ENCODE peak calls at places on chromosome 1, in four cellular contexts. V is breast epithelium, I is A549, N is fibroblast of mammary gland. X is an unnamed sample.

GRCh38 chr1:176795929-176796328 is 333.0 kb downstream of the PAPPA2 start:
- DNase-seq in I (no peak), V (no peak), N (peak; percentile 44), X (no peak)

GRCh38 chr1:11952455-11953109 is 18.1 kb downstream of the PLOD1 start:
- DNase-seq in N (no peak), I (no peak), V (no peak), X (no peak)

GRCh38 chr1:154971341-154971998 is 923 bp upstream of the SHC1 start:
- DNase-seq in V (peak; percentile 83), N (no peak), I (no peak), X (no peak)

GRCh38 chr1:15000030-15000429 is 153.5 kb upstream of the TMEM51 start:
- DNase-seq in I (no peak), N (no peak), V (no peak), X (no peak)

GRCh38 chr1:45864765-45865164 is 61.4 kb downstream of the MAST2 start:
- DNase-seq in I (no peak), N (peak; percentile 32), V (no peak), X (no peak)

GRCh38 chr1:89873757-89874156 is 52.9 kb downstream of the LRRC8D start:
- DNase-seq in N (peak; percentile 60), V (no peak), I (no peak), X (no peak)

GRCh38 chr1:20014153-20014552 is 34.7 kb upstream of the PLA2G2A start:
- DNase-seq in I (no peak), N (no peak), V (no peak), X (no peak)

GRCh38 chr1:212981571-212982328 is 31.4 kb downstream of the VASH2 start:
- DNase-seq in N (no peak), V (no peak), I (no peak), X (no peak)

GRCh38 chr1:14614326-14614725 is 15.8 kb downstream of the KAZN start:
- DNase-seq in V (no peak), N (no peak), I (no peak), X (no peak)

GRCh38 chr1:153339802-153340201 is 8.8 kb downstream of the PGLYRP4 start:
- DNase-seq in V (no peak), N (no peak), I (no peak), X (no peak)

GRCh38 chr1:18922319-18922726 is 20.0 kb upstream of the ALDH4A1 start:
- DNase-seq in V (peak; percentile 78), I (peak; percentile 39), N (peak; percentile 79), X (no peak)

GRCh38 chr1:46768445-46768844 is 30.4 kb upstream of the CYP4B1 start:
- DNase-seq in N (no peak), I (no peak), V (no peak), X (no peak)

GRCh38 chr1:167086033-167086432 is 4.1 kb downstream of the GPA33 start:
- DNase-seq in N (no peak), I (no peak), V (no peak), X (peak; percentile 41)

DNA sequence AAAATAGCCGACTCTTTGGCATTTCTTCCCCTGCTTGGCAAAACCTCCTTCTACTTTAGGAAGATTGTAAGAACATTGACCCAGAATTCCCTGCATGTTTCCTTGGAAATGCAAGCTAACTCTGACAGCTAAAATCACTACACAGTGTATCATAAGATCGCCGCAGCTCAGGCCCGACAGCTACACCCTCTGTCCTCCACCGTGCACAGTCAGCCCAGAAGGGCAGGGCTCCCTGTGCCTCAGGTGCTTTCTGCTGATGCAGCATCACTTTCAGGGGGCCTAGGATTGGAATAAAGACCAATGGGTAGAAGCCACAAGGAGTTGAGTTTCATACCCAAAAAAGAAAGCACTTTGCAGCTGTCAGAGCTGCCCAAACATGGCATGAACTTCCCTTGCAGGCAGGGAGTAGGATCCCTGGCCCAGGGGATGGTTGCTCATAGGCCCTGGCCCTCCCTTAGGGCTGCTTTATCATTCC is 145.3 kb downstream of the SEC16B start:
- DNase-seq in N (no peak), V (no peak), I (no peak), X (no peak)
- H3K4me3 ChIP-seq in N (no peak overlapping the region), V (no peak overlapping the region), I (no peak overlapping the region), X (no peak overlapping the region)

GRCh38 chr1:34165422-34165921 is 442 bp upstream of the CSMD2 start:
- DNase-seq in I (no peak), N (peak; percentile 6), V (no peak), X (peak; percentile 65)

GRCh38 chr1:34166191-34167090 is 1.4 kb upstream of the CSMD2 start:
- DNase-seq in I (no peak), N (no peak), V (no peak), X (peak; percentile 92)

GRCh38 chr1:34164510-34165381 is at the start of gene CSMD2:
- DNase-seq in V (no peak), N (peak; percentile 43), I (no peak), X (peak; percentile 88)

GRCh38 chr1:34163792-34164509 is 1.1 kb downstream of the CSMD2 start:
- DNase-seq in V (no peak), N (no peak), I (no peak), X (peak; percentile 82)

GRCh38 chr1:34162852-34163766 is 1.9 kb downstream of the CSMD2 start:
- DNase-seq in N (peak; percentile 87), I (peak; percentile 51), V (no peak), X (peak; percentile 87)
- H3K4me3 ChIP-seq in N (peak overlapping the region; percentile 29), I (peak overlapping the region; percentile 41), V (peak overlapping the region; percentile 43), X (peak overlapping the region; percentile 78)

GRCh38 chr1:220690140-220691038 is at the start of gene C1orf115:
- DNase-seq in N (peak; percentile 28), I (peak; percentile 89), V (peak; percentile 62), X (peak; percentile 98)
- H3K4me3 ChIP-seq in N (peak within 1 kb of the TSS; percentile 48), I (peak within 1 kb of the TSS; percentile 85), V (peak within 1 kb of the TSS; percentile 69), X (peak within 1 kb of the TSS; percentile 72)

DNA sequence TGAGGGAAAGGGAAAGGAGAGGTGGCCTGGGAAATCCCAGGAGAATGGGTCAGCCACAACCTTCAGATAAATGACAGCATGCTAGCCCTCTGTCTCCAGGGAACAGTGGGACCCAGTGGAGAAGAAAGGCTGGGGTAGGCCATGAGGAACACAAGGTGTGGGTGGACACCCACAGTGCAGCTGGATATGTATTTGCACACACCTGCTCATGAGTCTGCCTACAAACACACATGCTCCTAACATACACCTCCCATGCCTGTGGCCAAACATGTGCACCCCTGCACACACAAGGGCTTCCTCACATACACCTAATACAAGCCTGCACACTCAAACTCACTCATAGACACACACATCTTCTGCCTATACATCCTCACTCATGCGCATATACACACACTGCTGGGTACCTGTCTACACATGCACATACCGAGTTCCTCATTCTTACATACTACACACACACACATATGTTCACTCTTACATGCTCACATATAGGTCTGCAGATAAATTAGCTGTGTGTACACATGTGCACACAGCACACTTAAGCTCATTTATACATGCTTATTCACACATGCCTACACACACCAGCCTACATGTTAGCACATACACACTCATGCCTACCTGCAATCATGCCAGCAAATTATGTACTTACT is 3.6 kb downstream of the C1orf216 start:
- DNase-seq in N (no peak), I (no peak), V (no peak), X (no peak)
- H3K4me3 ChIP-seq in N (no peak overlapping the region), I (no peak overlapping the region), V (no peak overlapping the region), X (no peak overlapping the region)

GRCh38 chr1:205312866-205313680 is 8.5 kb downstream of the NUAK2 start:
- DNase-seq in I (no peak), V (no peak), N (no peak), X (no peak)
- H3K4me3 ChIP-seq in I (peak overlapping the region; percentile 95), V (no peak overlapping the region), N (no peak overlapping the region), X (no peak overlapping the region)

GRCh38 chr1:171653796-171654704 is 1.6 kb upstream of the MYOC start:
- DNase-seq in V (peak; percentile 41), I (no peak), N (peak; percentile 11), X (no peak)
- H3K4me3 ChIP-seq in V (no peak overlapping the region), I (no peak overlapping the region), N (no peak overlapping the region), X (no peak overlapping the region)

GRCh38 chr1:200392625-200393185 is 17.1 kb downstream of the ZNF281 start:
- DNase-seq in I (no peak), V (no peak), N (no peak), X (no peak)
- H3K4me3 ChIP-seq in I (no peak overlapping the region), V (no peak overlapping the region), N (no peak overlapping the region), X (no peak overlapping the region)

GRCh38 chr1:163171826-163172225 is 30.9 kb downstream of the RGS5 start:
- DNase-seq in N (no peak), I (no peak), V (no peak), X (no peak)

GRCh38 chr1:163176797-163177196 is 25.9 kb downstream of the RGS5 start:
- DNase-seq in N (no peak), V (no peak), I (no peak), X (no peak)

GRCh38 chr1:163173121-163173520 is 29.6 kb downstream of the RGS5 start:
- DNase-seq in V (no peak), I (no peak), N (peak; percentile 30), X (no peak)

GRCh38 chr1:163172596-163172995 is 30.1 kb downstream of the RGS5 start:
- DNase-seq in V (no peak), N (no peak), I (no peak), X (no peak)

DNA sequence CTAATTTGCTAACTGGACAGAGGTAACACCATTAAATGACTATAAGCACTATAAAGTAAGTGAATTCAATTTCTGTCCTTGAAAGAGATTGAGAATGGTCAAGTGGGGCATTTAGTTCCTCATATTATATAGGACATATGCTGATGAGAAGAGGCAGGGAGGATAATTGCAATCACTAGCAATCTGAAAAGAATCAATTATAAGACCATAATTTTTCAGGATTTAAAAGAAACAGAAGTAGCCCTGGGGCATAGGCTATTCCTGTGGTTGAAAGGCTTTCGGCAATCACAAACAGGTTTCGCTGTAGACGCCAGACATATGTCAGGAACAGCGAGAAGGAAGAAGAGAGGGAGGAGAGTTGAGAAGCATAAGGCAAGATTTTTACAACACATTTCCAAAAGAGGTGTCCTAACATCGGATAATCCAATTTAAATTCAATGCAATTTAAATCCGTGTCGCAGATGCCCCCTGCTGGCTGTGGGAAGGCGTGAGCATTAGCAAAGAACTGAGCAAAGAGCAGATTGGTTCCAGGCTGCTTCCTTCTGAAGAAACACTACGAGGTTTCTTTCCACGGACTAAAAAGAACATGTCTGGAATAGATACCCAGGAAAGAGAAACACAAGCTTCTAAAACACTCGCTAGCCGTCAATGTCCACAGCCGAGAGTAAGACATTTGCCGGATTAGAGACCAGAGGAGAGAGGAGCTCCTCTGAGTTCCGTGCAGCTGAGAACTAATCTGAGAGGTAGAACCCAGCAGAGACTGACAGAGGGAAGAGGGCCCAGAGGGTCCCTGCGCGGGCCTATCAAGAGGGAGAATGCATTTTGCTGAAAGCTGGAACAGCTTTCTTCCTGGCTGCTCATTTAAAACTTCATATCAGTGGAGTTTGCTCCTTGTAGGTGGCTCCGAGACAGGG is 27.9 kb downstream of the RGS5 start:
- DNase-seq in V (peak; percentile 21), N (peak; percentile 75), I (peak; percentile 26), X (peak; percentile 20)
- H3K4me3 ChIP-seq in V (no peak overlapping the region), N (peak overlapping the region; percentile 17), I (no peak overlapping the region), X (no peak overlapping the region)

X was measured in H7.